ENCODE peak calls at places on chromosomes 5 and 9, in five cellular contexts. V is HepG2, A is GM12878, C is K562, Z is H1. J is an unnamed sample.

GRCh38 chr5:8060235-8061139 is 191.5 kb downstream of the MTRR start:
- DNase-seq in C (no peak), A (no peak), Z (no peak), V (no peak), J (no peak)

GRCh38 chr9:116585896-116586295 is 101.2 kb upstream of the TRIM32 start:
- DNase-seq in C (no peak), Z (no peak), V (no peak), A (no peak), J (no peak)

GRCh38 chr9:135416771-135417290 is 62.8 kb upstream of the PPP1R26 start:
- DNase-seq in C (no peak), Z (no peak), V (no peak), A (no peak), J (no peak)

GRCh38 chr5:132260051-132260450 is 2.6 kb downstream of the PDLIM4 start:
- DNase-seq in C (no peak), A (no peak), V (no peak), Z (peak), J (peak)

GRCh38 chr5:84343171-84343570 is 41.5 kb downstream of the EDIL3 start:
- DNase-seq in V (no peak), A (no peak), C (no peak), Z (no peak), J (no peak)

GRCh38 chr5:14659821-14660607 is 4.5 kb upstream of the OTULIN start:
- DNase-seq in V (no peak), Z (no peak), A (no peak), C (no peak), J (no peak)

GRCh38 chr5:176167800-176168199 is 70.4 kb upstream of the SIMC1 start:
- DNase-seq in C (no peak), Z (no peak), A (no peak), V (no peak), J (no peak)

GRCh38 chr9:86491634-86492266 is 137.5 kb upstream of the TUT7 start:
- DNase-seq in Z (no peak), C (no peak), A (no peak), V (no peak), J (no peak)

GRCh38 chr9:116137581-116137980 is 16.0 kb upstream of the PAPPA start:
- DNase-seq in C (no peak), A (no peak), V (no peak), Z (no peak), J (no peak)

GRCh38 chr9:8451146-8451545 is 651.6 kb upstream of the DMAC1 start:
- DNase-seq in V (no peak), Z (no peak), C (no peak), A (no peak), J (no peak)

GRCh38 chr9:88991066-88992030 is at the start of gene S1PR3:
- DNase-seq in Z (peak), A (no peak), V (no peak), C (peak), J (peak)

GRCh38 chr9:119020284-119020683 is 349.0 kb downstream of the BRINP1 start:
- DNase-seq in A (no peak), V (no peak), C (no peak), Z (no peak), J (no peak)

GRCh38 chr5:136811086-136811485 is 445.7 kb upstream of the TRPC7 start:
- DNase-seq in Z (no peak), V (no peak), C (no peak), A (no peak), J (no peak)

GRCh38 chr5:89421035-89421434 is 538.1 kb upstream of the MEF2C start:
- DNase-seq in A (no peak), C (no peak), Z (no peak), V (no peak), J (no peak)

GRCh38 chr5:3948838-3949237 is 353.2 kb downstream of the IRX1 start:
- DNase-seq in C (no peak), V (no peak), Z (no peak), A (no peak), J (no peak)

GRCh38 chr5:148454576-148454975 is 70.8 kb downstream of the FBXO38 start:
- DNase-seq in C (no peak), A (no peak), Z (no peak), V (no peak), J (no peak)

GRCh38 chr9:135609366-135609955 is 29.9 kb downstream of the GLT6D1 start:
- DNase-seq in C (no peak), Z (no peak), A (no peak), V (no peak), J (peak)

GRCh38 chr9:114291064-114291474 is 31.8 kb upstream of the ORM1 start:
- DNase-seq in V (peak), A (no peak), Z (peak), C (peak), J (peak)

GRCh38 chr5:72106922-72107873 is at the start of gene MAP1B:
- DNase-seq in A (no peak), V (peak), C (peak), Z (peak), J (peak)

GRCh38 chr5:159101689-159102088 is 2.0 kb upstream of the EBF1 start:
- DNase-seq in Z (no peak), C (no peak), V (no peak), A (no peak), J (no peak)

GRCh38 chr5:39547548-39548154 is 122.9 kb upstream of the DAB2 start:
- DNase-seq in C (peak), Z (no peak), A (no peak), V (peak), J (peak)

GRCh38 chr5:101393795-101394450 is 490.8 kb upstream of the ST8SIA4 start:
- DNase-seq in V (no peak), A (no peak), Z (no peak), C (no peak), J (no peak)

GRCh38 chr5:96172436-96172835 is 210.8 kb upstream of the ELL2 start:
- DNase-seq in Z (no peak), V (no peak), C (no peak), A (no peak), J (no peak)

GRCh38 chr5:57911466-57911865 is 428.9 kb upstream of the ACTBL2 start:
- DNase-seq in A (no peak), C (no peak), Z (no peak), V (no peak), J (no peak)

GRCh38 chr5:19928556-19929421 is 59.2 kb downstream of the CDH18 start:
- DNase-seq in A (no peak), C (no peak), V (peak), Z (no peak), J (no peak)

GRCh38 chr5:122694884-122695283 is 80.0 kb upstream of the SNX2 start:
- DNase-seq in V (no peak), C (no peak), A (no peak), Z (no peak), J (no peak)
- H2AFZ ChIP-seq in V (peak), C (no peak), A (no peak), Z (no peak), J (no peak)

GRCh38 chr9:132670816-132671371 is 630 bp downstream of the GTF3C4 start:
- DNase-seq in V (no peak), Z (peak), C (peak), A (no peak), J (peak)
- TF ChIP-seq CHD2 in V (no peak), Z (no peak), C (no peak), A (no peak), J (no peak)

GRCh38 chr9:21681641-21682040 is 120.8 kb upstream of the MTAP start:
- DNase-seq in V (no peak), A (no peak), C (no peak), Z (no peak), J (no peak)
- H2AFZ ChIP-seq in V (no peak), A (no peak), C (no peak), Z (no peak), J (no peak)

GRCh38 chr5:111931658-111932057 is 174.7 kb upstream of the NREP start:
- DNase-seq in V (no peak), C (no peak), Z (no peak), A (no peak), J (no peak)
- TF ChIP-seq CHD2 in V (no peak), C (no peak), Z (no peak), A (no peak), J (no peak)

GRCh38 chr9:105219291-105219805 is 25.1 kb upstream of the SLC44A1 start:
- DNase-seq in V (no peak), Z (no peak), C (no peak), A (no peak), J (no peak)
- H2AFZ ChIP-seq in V (no peak), Z (no peak), C (no peak), A (no peak), J (peak)

GRCh38 chr5:122162100-122162499 is 32.8 kb downstream of the ZNF474 start:
- DNase-seq in Z (no peak), C (no peak), V (no peak), A (no peak), J (no peak)

GRCh38 chr5:122164831-122165573 is 35.7 kb downstream of the ZNF474 start:
- DNase-seq in Z (no peak), A (no peak), V (no peak), C (no peak), J (no peak)

GRCh38 chr5:122164070-122164435 is 34.7 kb downstream of the ZNF474 start:
- DNase-seq in V (no peak), Z (no peak), C (no peak), A (no peak), J (no peak)

GRCh38 chr5:122163151-122164069 is 34.1 kb downstream of the ZNF474 start:
- DNase-seq in A (no peak), C (no peak), V (no peak), Z (no peak), J (no peak)

GRCh38 chr5:122165574-122166021 is 36.3 kb downstream of the ZNF474 start:
- DNase-seq in A (no peak), C (no peak), V (peak), Z (no peak), J (no peak)
- TF ChIP-seq CHD2 in A (no peak), C (no peak), V (no peak), Z (no peak), J (no peak)

DNA sequence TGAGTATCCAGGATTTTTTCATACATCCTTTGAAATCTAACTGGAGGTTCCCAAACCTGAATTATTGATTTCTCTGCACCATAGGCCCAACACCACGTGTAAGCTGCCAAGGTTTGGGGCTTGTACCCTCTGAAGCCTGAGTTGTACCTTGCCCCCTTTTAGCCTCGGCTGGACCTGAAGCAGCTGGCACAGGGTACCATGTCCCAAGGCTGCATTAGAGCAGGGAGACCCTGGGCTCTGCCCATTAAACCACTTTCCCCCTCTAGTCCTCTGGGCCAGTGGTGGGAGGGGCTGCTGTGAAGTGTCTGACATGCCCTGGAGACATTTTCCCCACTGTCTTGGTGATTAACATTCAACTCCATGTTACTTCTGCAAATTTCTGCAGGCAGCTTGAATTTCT is 532.9 kb upstream of the NUDT12 start:
- DNase-seq in C (no peak), Z (no peak), V (no peak), A (no peak), J (no peak)
- H2AFZ ChIP-seq in C (no peak), Z (no peak), V (no peak), A (no peak), J (no peak)

GRCh38 chr9:37029776-37030590 is 4.1 kb downstream of the PAX5 start:
- DNase-seq in C (no peak), Z (peak), A (no peak), V (no peak), J (no peak)

GRCh38 chr9:37028425-37029031 is 5.5 kb downstream of the PAX5 start:
- DNase-seq in V (no peak), A (no peak), Z (peak), C (no peak), J (no peak)

GRCh38 chr9:37027582-37028424 is 6.3 kb downstream of the PAX5 start:
- DNase-seq in C (peak), A (peak), Z (peak), V (peak), J (peak)

GRCh38 chr9:37030591-37030939 is 3.5 kb downstream of the PAX5 start:
- DNase-seq in A (no peak), Z (no peak), V (no peak), C (no peak), J (no peak)

GRCh38 chr9:37029304-37029775 is 4.7 kb downstream of the PAX5 start:
- DNase-seq in Z (peak), C (no peak), V (no peak), A (no peak), J (no peak)
- TF ChIP-seq CHD2 in Z (no peak), C (no peak), V (no peak), A (peak), J (no peak)

DNA sequence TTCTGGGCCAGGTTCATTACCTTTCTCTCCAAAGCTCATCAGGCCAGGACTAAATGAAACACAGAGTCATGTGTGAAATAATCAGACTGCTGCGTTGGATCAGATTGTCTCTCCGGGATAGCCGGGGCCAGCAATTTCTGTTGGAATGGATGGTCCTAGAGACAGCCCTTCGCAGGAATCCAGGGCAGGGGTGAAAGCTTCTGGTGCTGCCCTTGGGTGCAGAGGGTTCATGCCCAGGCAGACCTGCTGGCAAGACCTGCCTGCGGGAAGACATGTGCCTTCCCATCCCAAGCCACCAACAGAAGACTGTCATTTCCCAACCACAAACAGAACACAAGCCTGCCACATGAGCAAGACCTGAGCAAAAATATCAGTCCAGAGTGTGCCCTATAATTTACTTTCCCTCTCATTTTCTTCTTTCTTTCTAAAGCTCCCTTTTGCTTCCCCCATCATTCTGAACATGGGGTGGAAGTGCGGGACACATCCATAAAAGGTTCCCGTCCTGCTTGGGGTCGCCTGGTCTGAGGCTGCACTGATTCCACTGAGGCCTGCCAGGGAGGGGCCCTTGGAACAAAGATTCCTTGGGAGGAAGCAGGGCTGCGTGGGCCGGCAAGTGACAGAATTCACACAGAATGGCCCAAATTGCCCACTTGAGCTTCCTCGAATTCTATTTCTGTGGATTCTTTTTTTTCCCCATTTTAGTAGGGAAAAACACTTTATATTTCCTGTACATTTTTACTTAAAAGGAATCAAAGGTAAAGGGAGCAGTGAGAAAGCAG is 57.3 kb downstream of the UBE2QL1 start:
- DNase-seq in C (no peak), V (no peak), Z (no peak), A (no peak), J (no peak)
- H2AFZ ChIP-seq in C (no peak), V (no peak), Z (no peak), A (no peak), J (no peak)

GRCh38 chr5:87762631-87763030 is 349.9 kb upstream of the CCNH start:
- DNase-seq in C (no peak), A (no peak), V (no peak), Z (no peak), J (no peak)
- TF ChIP-seq CHD2 in C (no peak), A (no peak), V (no peak), Z (no peak), J (no peak)